ENCODE peak calls at places on chromosomes 6 and 20, in five cellular contexts. One of them, this sample, is unnamed.

GRCh38 chr6:33073431-33073871 is at the start of gene HLA-DPA1:
- DNase-seq in type B pancreatic cell: no peak
- DNase-seq in hepatocyte: no peak
- DNase-seq in pancreas: no peak
- DNase-seq in epithelial cell of proximal tubule: no peak
- DNase-seq in this sample: peak

GRCh38 chr6:45495404-45496084 is 117.8 kb upstream of the SUPT3H start:
- DNase-seq in type B pancreatic cell: no peak
- DNase-seq in hepatocyte: no peak
- DNase-seq in pancreas: no peak
- DNase-seq in epithelial cell of proximal tubule: no peak
- DNase-seq in this sample: no peak

GRCh38 chr6:31204751-31205145 is 34.3 kb upstream of the POU5F1 start:
- DNase-seq in type B pancreatic cell: no peak
- DNase-seq in hepatocyte: no peak
- DNase-seq in pancreas: no peak
- DNase-seq in epithelial cell of proximal tubule: no peak
- DNase-seq in this sample: no peak

GRCh38 chr6:21987501-21987957 is 309.3 kb downstream of the PRL start:
- DNase-seq in type B pancreatic cell: peak
- DNase-seq in hepatocyte: peak
- DNase-seq in pancreas: no peak
- DNase-seq in epithelial cell of proximal tubule: peak
- DNase-seq in this sample: peak

GRCh38 chr6:20751293-20751946 is 217.2 kb downstream of the CDKAL1 start:
- DNase-seq in type B pancreatic cell: no peak
- DNase-seq in hepatocyte: no peak
- DNase-seq in pancreas: no peak
- DNase-seq in epithelial cell of proximal tubule: no peak
- DNase-seq in this sample: no peak

GRCh38 chr6:25312703-25313102 is 33.5 kb downstream of the CARMIL1 start:
- DNase-seq in type B pancreatic cell: no peak
- DNase-seq in hepatocyte: peak
- DNase-seq in pancreas: no peak
- DNase-seq in epithelial cell of proximal tubule: no peak
- DNase-seq in this sample: peak

GRCh38 chr20:51470907-51471411 is 71.6 kb downstream of the NFATC2 start:
- DNase-seq in type B pancreatic cell: no peak
- DNase-seq in hepatocyte: no peak
- DNase-seq in pancreas: no peak
- DNase-seq in epithelial cell of proximal tubule: no peak
- DNase-seq in this sample: no peak

GRCh38 chr6:113674075-113674474 is 183.1 kb upstream of the MARCKS start:
- DNase-seq in type B pancreatic cell: no peak
- DNase-seq in hepatocyte: no peak
- DNase-seq in pancreas: no peak
- DNase-seq in epithelial cell of proximal tubule: no peak
- DNase-seq in this sample: no peak

GRCh38 chr6:153143200-153143599 is 12.1 kb upstream of the RGS17 start:
- DNase-seq in type B pancreatic cell: no peak
- DNase-seq in hepatocyte: no peak
- DNase-seq in pancreas: no peak
- DNase-seq in epithelial cell of proximal tubule: no peak
- DNase-seq in this sample: no peak

GRCh38 chr6:85569323-85569722 is 24.3 kb downstream of the SNX14 start:
- DNase-seq in type B pancreatic cell: no peak
- DNase-seq in hepatocyte: no peak
- DNase-seq in pancreas: no peak
- DNase-seq in epithelial cell of proximal tubule: no peak
- DNase-seq in this sample: no peak

DNA sequence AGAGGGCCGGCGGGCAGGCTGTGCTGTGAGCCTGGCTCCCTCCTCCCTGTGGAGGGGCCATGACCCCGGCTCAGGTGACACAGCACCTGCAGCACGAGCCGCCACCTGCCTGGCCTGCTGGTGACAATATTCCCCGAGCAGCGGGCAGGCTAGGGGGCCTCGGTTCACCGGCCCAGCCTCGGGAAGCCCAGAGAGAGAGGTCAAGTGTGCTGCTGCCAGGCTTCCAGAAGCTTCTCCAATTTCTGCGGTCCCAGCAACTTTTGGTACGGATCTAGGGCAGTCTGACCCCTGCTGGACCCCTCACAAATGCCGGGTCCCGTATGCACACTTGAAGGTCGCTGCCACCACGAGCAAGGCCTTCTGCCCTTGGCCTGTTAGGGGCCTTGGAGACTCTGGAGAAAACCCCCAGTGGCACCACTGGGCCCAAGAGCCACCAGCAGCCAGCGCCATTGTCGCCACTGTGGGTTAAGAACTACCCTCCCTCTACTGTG is 38.6 kb upstream of the NOL4L start:
- DNase-seq in type B pancreatic cell: no peak
- DNase-seq in hepatocyte: no peak
- DNase-seq in pancreas: no peak
- DNase-seq in epithelial cell of proximal tubule: no peak
- DNase-seq in this sample: no peak
- TF ChIP-seq CTCF in type B pancreatic cell: peak
- TF ChIP-seq CTCF in hepatocyte: no peak
- TF ChIP-seq CTCF in pancreas: no peak
- TF ChIP-seq CTCF in epithelial cell of proximal tubule: no peak
- TF ChIP-seq CTCF in this sample: no peak

GRCh38 chr20:14958626-14959025 is 621.2 kb upstream of the FLRT3 start:
- DNase-seq in type B pancreatic cell: no peak
- DNase-seq in hepatocyte: no peak
- DNase-seq in pancreas: no peak
- DNase-seq in epithelial cell of proximal tubule: no peak
- DNase-seq in this sample: no peak

GRCh38 chr20:14966203-14966602 is 628.8 kb upstream of the FLRT3 start:
- DNase-seq in type B pancreatic cell: no peak
- DNase-seq in hepatocyte: no peak
- DNase-seq in pancreas: no peak
- DNase-seq in epithelial cell of proximal tubule: no peak
- DNase-seq in this sample: no peak

GRCh38 chr20:14960837-14961236 is 623.4 kb upstream of the FLRT3 start:
- DNase-seq in type B pancreatic cell: no peak
- DNase-seq in hepatocyte: no peak
- DNase-seq in pancreas: no peak
- DNase-seq in epithelial cell of proximal tubule: no peak
- DNase-seq in this sample: no peak

GRCh38 chr20:14959506-14960493 is 622.4 kb upstream of the FLRT3 start:
- DNase-seq in type B pancreatic cell: no peak
- DNase-seq in hepatocyte: no peak
- DNase-seq in pancreas: no peak
- DNase-seq in epithelial cell of proximal tubule: no peak
- DNase-seq in this sample: no peak

DNA sequence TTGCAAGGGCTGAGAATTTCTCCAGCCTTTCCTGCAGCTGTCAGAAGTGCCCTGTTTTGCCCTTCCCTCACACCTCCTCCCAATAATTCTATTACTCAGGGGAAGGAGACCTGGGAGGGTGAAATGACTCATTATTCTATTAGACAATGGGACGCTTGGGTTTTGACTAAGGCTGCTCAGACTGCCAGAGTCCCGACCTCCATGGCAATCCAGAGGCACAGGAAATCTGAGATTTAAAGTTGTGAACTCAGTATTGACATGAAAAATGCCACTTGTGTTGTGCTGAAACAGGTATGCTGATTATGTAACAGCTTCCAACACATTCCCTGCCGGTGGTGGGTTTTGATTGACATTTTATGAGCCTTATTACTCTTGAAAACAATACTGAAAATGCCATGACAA is 625.9 kb upstream of the FLRT3 start:
- DNase-seq in type B pancreatic cell: no peak
- DNase-seq in hepatocyte: no peak
- DNase-seq in pancreas: no peak
- DNase-seq in epithelial cell of proximal tubule: no peak
- DNase-seq in this sample: no peak
- TF ChIP-seq CTCF in type B pancreatic cell: no peak
- TF ChIP-seq CTCF in hepatocyte: no peak
- TF ChIP-seq CTCF in pancreas: no peak
- TF ChIP-seq CTCF in epithelial cell of proximal tubule: no peak
- TF ChIP-seq CTCF in this sample: no peak

GRCh38 chr20:62873280-62873679 is 11.7 kb upstream of the TCFL5 start:
- DNase-seq in type B pancreatic cell: no peak
- DNase-seq in hepatocyte: no peak
- DNase-seq in pancreas: no peak
- DNase-seq in epithelial cell of proximal tubule: no peak
- DNase-seq in this sample: no peak

GRCh38 chr20:62876441-62876825 is 14.8 kb upstream of the TCFL5 start:
- DNase-seq in type B pancreatic cell: no peak
- DNase-seq in hepatocyte: no peak
- DNase-seq in pancreas: no peak
- DNase-seq in epithelial cell of proximal tubule: no peak
- DNase-seq in this sample: no peak

GRCh38 chr20:62876826-62877728 is 15.5 kb upstream of the TCFL5 start:
- DNase-seq in type B pancreatic cell: no peak
- DNase-seq in hepatocyte: no peak
- DNase-seq in pancreas: peak
- DNase-seq in epithelial cell of proximal tubule: no peak
- DNase-seq in this sample: no peak

GRCh38 chr20:62874745-62875344 is 13.2 kb upstream of the TCFL5 start:
- DNase-seq in type B pancreatic cell: no peak
- DNase-seq in hepatocyte: no peak
- DNase-seq in pancreas: no peak
- DNase-seq in epithelial cell of proximal tubule: no peak
- DNase-seq in this sample: no peak

GRCh38 chr20:62875419-62876355 is 14.1 kb upstream of the TCFL5 start:
- DNase-seq in type B pancreatic cell: peak
- DNase-seq in hepatocyte: peak
- DNase-seq in pancreas: peak
- DNase-seq in epithelial cell of proximal tubule: no peak
- DNase-seq in this sample: peak
- TF ChIP-seq CTCF in type B pancreatic cell: peak
- TF ChIP-seq CTCF in hepatocyte: peak
- TF ChIP-seq CTCF in pancreas: no peak
- TF ChIP-seq CTCF in epithelial cell of proximal tubule: peak
- TF ChIP-seq CTCF in this sample: peak

DNA sequence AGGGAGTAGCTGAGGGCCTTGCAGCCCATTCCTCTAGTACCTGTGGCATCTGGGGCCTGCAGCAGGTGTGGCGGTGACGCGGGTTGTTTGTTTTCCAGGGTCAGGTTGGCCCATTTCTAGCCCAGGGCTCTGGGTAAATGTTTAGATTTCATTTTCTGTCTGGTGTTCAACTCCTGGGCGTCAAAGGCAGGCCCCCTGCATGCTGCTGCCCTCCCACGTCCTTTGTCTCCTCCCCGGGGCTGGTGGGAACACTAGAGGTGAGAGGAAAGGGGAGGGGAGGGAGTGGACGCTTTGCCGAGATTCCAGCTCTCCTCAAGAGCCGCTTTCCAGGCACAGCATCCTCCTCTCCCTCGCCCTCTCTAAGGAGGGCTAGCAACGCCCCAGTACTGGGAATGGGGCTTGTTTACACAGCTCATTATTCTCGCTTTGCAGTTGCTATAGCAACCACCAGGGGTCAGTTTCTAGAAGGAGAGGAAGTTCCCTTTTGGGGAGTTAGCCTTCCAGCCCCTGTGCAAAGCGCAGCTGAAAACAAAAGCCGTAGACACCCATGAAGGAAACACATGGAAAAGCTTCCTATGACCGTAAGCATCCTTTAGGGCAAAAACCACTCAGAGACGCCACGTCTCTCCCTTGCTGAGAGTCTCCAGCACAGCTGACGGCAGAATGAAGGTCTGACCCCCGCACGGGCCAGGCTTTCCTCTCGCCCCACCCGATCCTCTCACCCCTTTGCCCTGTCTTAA is 170.6 kb downstream of the LY86 start:
- DNase-seq in type B pancreatic cell: no peak
- DNase-seq in hepatocyte: peak
- DNase-seq in pancreas: peak
- DNase-seq in epithelial cell of proximal tubule: no peak
- DNase-seq in this sample: peak
- TF ChIP-seq CTCF in type B pancreatic cell: peak
- TF ChIP-seq CTCF in hepatocyte: peak
- TF ChIP-seq CTCF in pancreas: no peak
- TF ChIP-seq CTCF in epithelial cell of proximal tubule: peak
- TF ChIP-seq CTCF in this sample: peak

GRCh38 chr6:90222008-90222407 is 74.6 kb downstream of the BACH2 start:
- DNase-seq in type B pancreatic cell: no peak
- DNase-seq in hepatocyte: no peak
- DNase-seq in pancreas: no peak
- DNase-seq in epithelial cell of proximal tubule: no peak
- DNase-seq in this sample: no peak

GRCh38 chr6:90220273-90220672 is 76.4 kb downstream of the BACH2 start:
- DNase-seq in type B pancreatic cell: no peak
- DNase-seq in hepatocyte: no peak
- DNase-seq in pancreas: no peak
- DNase-seq in epithelial cell of proximal tubule: no peak
- DNase-seq in this sample: no peak

GRCh38 chr6:90219168-90219985 is 77.3 kb downstream of the BACH2 start:
- DNase-seq in type B pancreatic cell: no peak
- DNase-seq in hepatocyte: peak
- DNase-seq in pancreas: no peak
- DNase-seq in epithelial cell of proximal tubule: no peak
- DNase-seq in this sample: no peak

GRCh38 chr6:90222724-90223198 is 73.9 kb downstream of the BACH2 start:
- DNase-seq in type B pancreatic cell: no peak
- DNase-seq in hepatocyte: peak
- DNase-seq in pancreas: no peak
- DNase-seq in epithelial cell of proximal tubule: no peak
- DNase-seq in this sample: peak

DNA sequence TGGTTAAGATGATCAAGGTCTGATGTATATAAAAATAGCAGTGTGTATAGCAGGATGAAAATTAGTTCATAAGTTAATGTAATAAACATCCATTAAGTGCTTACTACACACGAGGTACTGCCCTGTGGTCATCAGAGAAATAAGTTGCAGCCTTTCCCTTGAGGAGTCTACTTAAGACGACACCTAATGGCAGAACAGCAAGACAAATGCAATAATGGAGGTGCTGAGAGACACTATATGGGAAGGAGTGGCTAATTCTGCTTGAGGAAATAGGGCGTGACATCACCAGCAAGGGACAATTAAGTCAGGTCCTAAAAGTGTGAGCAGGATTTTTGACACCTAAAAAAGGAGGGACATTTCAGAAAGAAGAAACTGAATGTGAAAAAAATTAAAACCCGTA is 75.2 kb downstream of the BACH2 start:
- DNase-seq in type B pancreatic cell: no peak
- DNase-seq in hepatocyte: no peak
- DNase-seq in pancreas: no peak
- DNase-seq in epithelial cell of proximal tubule: no peak
- DNase-seq in this sample: no peak
- TF ChIP-seq CTCF in type B pancreatic cell: no peak
- TF ChIP-seq CTCF in hepatocyte: no peak
- TF ChIP-seq CTCF in pancreas: no peak
- TF ChIP-seq CTCF in epithelial cell of proximal tubule: no peak
- TF ChIP-seq CTCF in this sample: no peak

GRCh38 chr6:40222354-40222753 is 288.1 kb upstream of the MOCS1 start:
- DNase-seq in type B pancreatic cell: no peak
- DNase-seq in hepatocyte: no peak
- DNase-seq in pancreas: no peak
- DNase-seq in epithelial cell of proximal tubule: no peak
- DNase-seq in this sample: no peak
- TF ChIP-seq CTCF in type B pancreatic cell: no peak
- TF ChIP-seq CTCF in hepatocyte: no peak
- TF ChIP-seq CTCF in pancreas: no peak
- TF ChIP-seq CTCF in epithelial cell of proximal tubule: no peak
- TF ChIP-seq CTCF in this sample: no peak